ENCODE peak calls at places on chromosomes 3 and 15, in four cellular contexts. U is OCI-LY7, X is astrocyte of the cerebellum, W is BE2C. R is an unnamed sample.

GRCh38 chr3:105772635-105773034 is 96.2 kb downstream of the CBLB start:
- DNase-seq in U (no peak), X (no peak), W (no peak), R (no peak)

GRCh38 chr3:178062126-178062525 is 474.1 kb upstream of the KCNMB2 start:
- DNase-seq in X (peak), W (no peak), U (no peak), R (no peak)

GRCh38 chr3:157201648-157202278 is 41.8 kb upstream of the CCNL1 start:
- DNase-seq in W (no peak), U (peak), X (peak), R (no peak)

GRCh38 chr3:107946700-107947099 is 144.1 kb downstream of the CD47 start:
- DNase-seq in X (no peak), U (no peak), W (no peak), R (no peak)

GRCh38 chr3:157120071-157120892 is 39.7 kb downstream of the CCNL1 start:
- DNase-seq in W (no peak), U (no peak), X (no peak), R (no peak)

GRCh38 chr3:46024131-46024530 is 3.2 kb downstream of the XCR1 start:
- DNase-seq in U (no peak), X (no peak), W (no peak), R (no peak)

GRCh38 chr15:71543413-71543812 is 266.9 kb upstream of the NR2E3 start:
- DNase-seq in W (no peak), U (no peak), X (no peak), R (no peak)

GRCh38 chr15:88375234-88375926 is 91.8 kb downstream of the MRPL46 start:
- DNase-seq in U (no peak), W (no peak), X (peak), R (no peak)

GRCh38 chr3:126391631-126392030 is 3.1 kb upstream of the CFAP100 start:
- DNase-seq in U (no peak), X (no peak), W (no peak), R (no peak)

GRCh38 chr15:83927704-83928391 is 273.9 kb downstream of the ADAMTSL3 start:
- DNase-seq in X (no peak), U (no peak), W (no peak), R (no peak)

GRCh38 chr3:46469680-46470357 is 5.1 kb upstream of the LTF start:
- DNase-seq in X (no peak), U (no peak), W (no peak), R (no peak)

GRCh38 chr3:111801697-111802655 is 57.1 kb upstream of the PHLDB2 start:
- DNase-seq in U (no peak), W (no peak), X (peak), R (no peak)

GRCh38 chr3:189547448-189547847 is 83.7 kb upstream of the TP63 start:
- DNase-seq in X (no peak), U (no peak), W (no peak), R (no peak)

GRCh38 chr3:161273589-161274218 is 52.6 kb downstream of the NMD3 start:
- DNase-seq in W (peak), U (peak), X (peak), R (no peak)

GRCh38 chr3:9767418-9767817 is 2.3 kb downstream of the CAMK1 start:
- DNase-seq in U (no peak), X (no peak), W (no peak), R (no peak)

GRCh38 chr3:58051196-58051595 is 43.0 kb downstream of the FLNB start:
- DNase-seq in X (peak), W (no peak), U (no peak), R (no peak)

GRCh38 chr3:9778518-9779129 is 8.9 kb upstream of the CAMK1 start:
- DNase-seq in X (no peak), W (no peak), U (no peak), R (no peak)

GRCh38 chr15:45728641-45729040 is 93.8 kb downstream of the SQOR start:
- DNase-seq in U (no peak), X (no peak), W (no peak), R (no peak)

GRCh38 chr3:33377931-33378330 is 62.3 kb downstream of the UBP1 start:
- DNase-seq in W (no peak), U (no peak), X (no peak), R (no peak)

GRCh38 chr15:50330921-50331320 is 24.1 kb downstream of the GABPB1 start:
- DNase-seq in W (no peak), U (no peak), X (no peak), R (no peak)

GRCh38 chr3:190044142-190044541 is 76.6 kb downstream of the P3H2 start:
- DNase-seq in U (no peak), W (no peak), X (no peak), R (no peak)

GRCh38 chr3:134211797-134212196 is 38.9 kb downstream of the RYK start:
- DNase-seq in W (peak), X (peak), U (peak), R (peak)
- TF ChIP-seq CTCF in W (peak), X (peak), U (peak), R (peak)

GRCh38 chr3:39637807-39638206 is 170.3 kb downstream of the MOBP start:
- DNase-seq in W (no peak), X (no peak), U (no peak), R (no peak)
- TF ChIP-seq CTCF in W (peak), X (no peak), U (peak), R (no peak)

GRCh38 chr15:82047493-82048446 is 2.0 kb upstream of the MEX3B start:
- DNase-seq in W (no peak), X (peak), U (no peak), R (no peak)
- TF ChIP-seq CTCF in W (no peak), X (no peak), U (peak), R (peak)

DNA sequence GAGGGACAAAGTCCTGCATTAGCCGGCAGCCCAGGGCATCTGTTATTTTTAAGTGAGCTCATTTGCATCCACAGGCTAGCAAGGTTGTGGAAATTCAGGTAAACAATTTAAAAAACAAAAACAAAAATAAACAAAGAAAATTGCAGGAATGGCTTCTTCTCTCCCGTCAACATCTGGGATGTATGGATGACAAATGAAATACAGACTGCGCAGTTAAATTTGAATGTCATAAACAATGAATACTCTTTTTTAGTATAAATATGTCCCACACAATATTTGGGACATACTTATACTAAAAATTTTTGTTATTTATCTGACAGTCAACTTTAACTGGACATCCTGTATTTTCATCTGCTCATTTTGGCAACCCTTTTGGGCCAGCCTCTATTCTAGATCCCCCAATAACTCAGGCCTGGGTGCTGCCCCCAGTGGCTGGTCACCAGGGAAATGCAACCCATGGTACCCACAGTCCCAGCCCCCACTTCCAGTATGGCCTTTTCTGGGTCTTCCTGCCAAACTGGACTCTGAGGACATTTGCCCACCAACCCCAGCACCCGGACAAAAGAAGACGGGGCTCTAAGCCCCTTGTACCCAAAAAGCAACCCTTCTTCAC is 12.7 kb downstream of the GRM2 start:
- DNase-seq in W (no peak), X (no peak), U (peak), R (no peak)
- TF ChIP-seq CTCF in W (no peak), X (peak), U (peak), R (no peak)

DNA sequence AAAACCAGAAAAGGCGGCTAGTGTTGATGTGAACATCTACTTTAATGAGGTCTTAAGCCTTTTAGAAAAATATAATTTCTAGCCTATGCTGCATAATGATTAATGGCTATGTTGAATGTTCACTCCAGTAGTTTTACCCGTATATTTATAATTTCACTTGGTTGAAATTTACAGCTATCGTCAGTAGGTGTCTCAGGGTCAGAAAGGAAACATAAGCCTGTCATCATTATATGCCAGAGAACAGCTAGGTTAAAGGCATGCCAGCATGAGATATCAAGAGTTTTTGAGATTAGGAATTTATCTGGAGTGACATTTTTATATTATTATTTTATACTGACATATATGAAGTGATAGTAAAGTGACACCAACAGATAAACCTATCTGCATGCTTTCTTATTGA is 904.1 kb downstream of the OTOL1 start:
- DNase-seq in W (no peak), X (no peak), U (no peak), R (no peak)
- TF ChIP-seq CTCF in W (peak), X (no peak), U (no peak), R (no peak)

GRCh38 chr3:167872032-167872431 is 136.5 kb downstream of the SERPINI1 start:
- DNase-seq in W (no peak), X (no peak), U (no peak), R (no peak)

GRCh38 chr3:167874667-167875372 is 139.3 kb downstream of the SERPINI1 start:
- DNase-seq in X (no peak), U (no peak), W (no peak), R (no peak)

GRCh38 chr3:167870201-167870600 is 134.7 kb downstream of the SERPINI1 start:
- DNase-seq in W (no peak), X (no peak), U (no peak), R (no peak)

GRCh38 chr3:167870743-167871142 is 135.2 kb downstream of the SERPINI1 start:
- DNase-seq in U (no peak), X (no peak), W (no peak), R (no peak)

DNA sequence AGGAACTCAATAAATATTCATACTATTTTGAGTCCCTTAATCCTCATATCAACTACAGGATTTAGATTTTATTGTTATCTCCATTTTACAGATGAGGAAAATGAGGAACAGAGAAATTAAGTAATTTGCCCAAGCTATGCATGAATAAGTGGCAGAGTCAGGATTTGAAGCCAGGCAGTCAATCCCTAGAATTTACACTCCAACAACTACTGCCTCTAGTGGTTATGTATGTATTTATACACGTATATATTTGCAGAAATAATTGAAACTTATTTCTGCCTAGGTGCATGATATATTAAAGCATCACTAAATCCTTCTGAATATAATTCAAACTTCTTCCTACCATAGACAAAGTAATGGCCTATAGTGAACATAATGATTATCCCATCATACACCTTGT is 137.4 kb downstream of the SERPINI1 start:
- DNase-seq in W (no peak), X (no peak), U (peak), R (no peak)
- TF ChIP-seq CTCF in W (peak), X (no peak), U (peak), R (peak)

DNA sequence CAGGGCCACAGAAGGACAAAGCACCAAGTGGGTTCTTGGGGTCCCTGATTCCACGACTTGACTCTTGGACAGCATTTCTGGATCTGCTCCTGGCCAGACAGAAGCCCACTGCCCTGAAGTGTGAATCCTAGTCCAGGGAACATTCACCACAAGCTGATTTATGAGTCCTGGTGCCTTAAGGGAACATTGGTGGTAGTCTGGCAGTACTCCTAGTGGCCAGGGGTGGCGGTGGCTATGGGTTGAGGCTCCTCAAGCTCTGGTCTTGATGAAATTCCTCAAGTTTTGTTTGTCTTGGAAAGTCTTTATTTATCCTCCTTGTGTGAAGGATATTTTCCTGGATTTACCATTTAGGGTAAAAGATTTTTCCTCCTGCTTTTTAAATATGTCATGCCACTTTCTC is 307.5 kb downstream of the PYDC2 start:
- DNase-seq in U (peak), W (no peak), X (no peak), R (no peak)
- TF ChIP-seq CTCF in U (peak), W (no peak), X (peak), R (no peak)